ENCODE peak calls at places on chromosomes 13 and 19, in six cellular contexts. R is heart left ventricle, X is Peyer's patch, V is K562, W is right lobe of liver, Q is testis. U is an unnamed sample.
A peak's percentile ranks its signal among the peaks of the same experiment; 100 is the strongest.

GRCh38 chr13:111882351-111882750 is 184.6 kb upstream of the SOX1 start:
- DNase-seq in R (no peak), X (no peak), V (no peak), W (no peak), Q (no peak), U (no peak)

GRCh38 chr19:47703301-47703700 is 9.9 kb upstream of the EHD2 start:
- DNase-seq in R (no peak), X (no peak), V (no peak), W (no peak), Q (no peak), U (no peak)

GRCh38 chr13:25097426-25097825 is 1.5 kb downstream of the PABPC3 start:
- DNase-seq in R (no peak), X (no peak), V (no peak), W (no peak), Q (no peak), U (no peak)

GRCh38 chr13:41222259-41222852 is 28.0 kb upstream of the KBTBD7 start:
- DNase-seq in R (peak; percentile 36), X (peak; percentile 78), V (peak; percentile 57), W (no peak), Q (peak; percentile 77), U (no peak)

GRCh38 chr19:14796021-14796420 is 17.7 kb upstream of the ADGRE2 start:
- DNase-seq in R (no peak), X (no peak), V (no peak), W (no peak), Q (no peak), U (no peak)

GRCh38 chr19:46609511-46610412 is 8.6 kb downstream of the CALM3 start:
- DNase-seq in R (peak; percentile 16), X (peak; percentile 41), V (no peak), W (peak; percentile 43), Q (no peak), U (no peak)

GRCh38 chr19:23310729-23311211 is 60.6 kb upstream of the ZNF724 start:
- DNase-seq in R (no peak), X (no peak), V (no peak), W (no peak), Q (no peak), U (no peak)

GRCh38 chr13:23146811-23147245 is 34.0 kb upstream of the SGCG start:
- DNase-seq in R (no peak), X (no peak), V (no peak), W (no peak), Q (no peak), U (no peak)

GRCh38 chr13:80883545-80883944 is 542.6 kb upstream of the SPRY2 start:
- DNase-seq in R (no peak), X (no peak), V (no peak), W (no peak), Q (no peak), U (no peak)

GRCh38 chr13:30113983-30114491 is 193.3 kb downstream of the KATNAL1 start:
- DNase-seq in R (no peak), X (peak; percentile 50), V (peak; percentile 20), W (no peak), Q (peak; percentile 38), U (no peak)

GRCh38 chr13:41467546-41467945 is 10.2 kb downstream of the RGCC start:
- DNase-seq in R (no peak), X (no peak), V (no peak), W (no peak), Q (no peak), U (no peak)

GRCh38 chr19:51122112-51122981 is 2.4 kb upstream of the SIGLEC9 start:
- DNase-seq in R (no peak), X (no peak), V (no peak), W (peak; percentile 65), Q (peak; percentile 70), U (no peak)

GRCh38 chr13:40318366-40318765 is 348.1 kb downstream of the FOXO1 start:
- DNase-seq in R (peak; percentile 56), X (no peak), V (no peak), W (no peak), Q (peak; percentile 68), U (no peak)

GRCh38 chr13:51895906-51896888 is 34.4 kb downstream of the CCDC70 start:
- DNase-seq in R (peak; percentile 40), X (peak; percentile 71), V (peak; percentile 59), W (no peak), Q (peak; percentile 70), U (no peak)

GRCh38 chr13:94178625-94179244 is 300.7 kb downstream of the DCT start:
- DNase-seq in R (no peak), X (no peak), V (no peak), W (no peak), Q (no peak), U (no peak)

GRCh38 chr19:23698711-23699520 is 11.9 kb upstream of the ZNF675 start:
- DNase-seq in R (no peak), X (no peak), V (peak; percentile 26), W (no peak), Q (no peak), U (peak; percentile 61)

GRCh38 chr13:98782654-98783053 is 30.2 kb upstream of the SLC15A1 start:
- DNase-seq in R (no peak), X (peak; percentile 21), V (no peak), W (no peak), Q (no peak), U (no peak)

GRCh38 chr13:112116187-112116950 is 49.4 kb downstream of the SOX1 start:
- DNase-seq in R (no peak), X (no peak), V (no peak), W (no peak), Q (no peak), U (no peak)

GRCh38 chr19:8004001-8004400 is 1.4 kb downstream of the ELAVL1 start:
- DNase-seq in R (no peak), X (no peak), V (no peak), W (no peak), Q (no peak), U (no peak)

GRCh38 chr19:39845621-39846175 is 481 bp downstream of the FBL start:
- DNase-seq in R (no peak), X (no peak), V (peak; percentile 69), W (no peak), Q (no peak), U (no peak)

GRCh38 chr13:46134961-46135522 is 30.2 kb upstream of the CPB2 start:
- DNase-seq in R (no peak), X (no peak), V (no peak), W (no peak), Q (no peak), U (no peak)
- TF ChIP-seq POLR2A in R (no peak), X (no peak), V (no peak), W (no peak), Q (no peak), U (no peak)

GRCh38 chr19:11495481-11495880 is 10.2 kb downstream of the ZNF653 start:
- DNase-seq in R (no peak), X (no peak), V (no peak), W (no peak), Q (peak; percentile 86), U (no peak)

GRCh38 chr19:11496391-11497163 is 9.1 kb downstream of the ZNF653 start:
- DNase-seq in R (no peak), X (peak; percentile 83), V (peak; percentile 88), W (peak; percentile 66), Q (peak; percentile 61), U (no peak)

GRCh38 chr19:11499327-11499726 is 6.3 kb downstream of the ZNF653 start:
- DNase-seq in R (no peak), X (peak; percentile 44), V (no peak), W (no peak), Q (no peak), U (no peak)

GRCh38 chr19:11495885-11496284 is 9.8 kb downstream of the ZNF653 start:
- DNase-seq in R (no peak), X (no peak), V (no peak), W (no peak), Q (no peak), U (no peak)

DNA sequence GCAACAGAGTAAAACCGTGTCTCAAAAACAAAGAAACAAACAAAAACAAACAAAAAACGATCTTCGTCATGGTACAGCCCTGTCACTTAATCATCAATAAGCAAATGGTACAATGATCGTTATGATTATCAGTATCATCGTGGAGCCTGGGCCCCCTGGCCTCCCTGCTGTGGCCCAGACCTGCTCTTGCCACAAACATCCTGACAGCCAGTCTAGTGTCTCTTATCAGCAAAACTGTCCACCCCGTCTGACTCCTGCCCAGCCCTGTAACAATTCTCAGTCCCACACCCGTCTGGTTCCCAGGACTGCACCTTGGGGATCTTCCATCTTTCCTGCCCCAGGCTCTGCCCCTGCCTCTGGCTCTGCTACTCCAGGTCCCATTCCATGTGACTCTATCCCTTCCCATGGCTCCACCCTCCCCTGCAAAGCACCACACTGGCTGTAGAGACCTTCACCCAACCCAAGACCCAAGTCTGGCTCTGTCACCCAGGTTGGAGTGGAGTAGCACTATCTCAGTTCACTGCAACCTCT is 5.7 kb downstream of the ZNF653 start:
- DNase-seq in R (no peak), X (peak; percentile 29), V (peak; percentile 63), W (no peak), Q (no peak), U (no peak)
- H3K4me3 ChIP-seq in R (no peak overlapping the region), X (no peak overlapping the region), V (no peak overlapping the region), W (no peak overlapping the region), Q (no peak overlapping the region), U (no peak overlapping the region)

DNA sequence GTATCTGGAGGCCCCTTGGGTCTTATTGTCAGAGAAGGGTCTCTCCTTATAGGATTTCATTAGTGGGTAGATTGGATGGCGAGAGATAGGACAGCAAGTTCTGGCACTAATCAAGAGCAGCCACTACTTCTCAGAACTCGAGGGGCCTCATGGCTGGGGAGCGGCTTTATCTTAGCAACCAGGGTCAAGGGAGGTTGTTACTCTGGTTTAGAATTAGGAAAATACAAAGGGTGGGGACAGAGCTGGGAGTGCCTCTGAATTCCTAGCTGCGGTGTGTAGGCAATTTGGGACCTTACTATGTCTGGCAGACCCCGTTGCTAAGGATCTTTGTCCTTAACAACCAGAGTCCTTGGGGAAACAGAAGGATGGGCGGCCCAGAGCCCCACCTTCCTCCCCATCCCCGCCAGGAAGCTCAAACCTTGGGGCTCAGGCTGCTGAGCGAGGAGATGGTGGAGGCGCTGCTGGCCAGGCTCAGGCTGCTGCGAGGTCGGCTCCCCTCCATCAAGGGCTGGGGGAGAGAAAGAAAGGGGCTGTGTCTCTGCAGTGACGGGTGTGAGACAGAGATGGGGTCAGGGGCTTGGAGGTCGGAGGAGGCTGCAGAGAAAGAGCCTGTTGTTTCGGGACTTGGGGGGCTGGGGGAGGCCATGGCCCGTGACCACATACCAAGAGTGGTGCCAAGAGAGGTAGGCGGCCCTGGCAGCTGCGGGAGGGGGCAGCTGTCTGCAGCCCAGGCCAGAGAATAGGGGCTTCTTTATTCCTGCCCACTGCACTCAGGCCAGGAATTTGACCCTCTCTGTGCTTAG is 1.1 kb downstream of the PLEKHA4 start:
- DNase-seq in R (no peak), X (no peak), V (peak; percentile 73), W (no peak), Q (no peak), U (no peak)
- TF ChIP-seq POLR2A in R (no peak), X (no peak), V (no peak), W (no peak), Q (no peak), U (no peak)

GRCh38 chr13:33279898-33280549 is 5.5 kb downstream of the STARD13 start:
- DNase-seq in R (no peak), X (no peak), V (no peak), W (no peak), Q (no peak), U (no peak)

GRCh38 chr13:33277351-33277750 is 8.2 kb downstream of the STARD13 start:
- DNase-seq in R (no peak), X (no peak), V (no peak), W (no peak), Q (no peak), U (no peak)

GRCh38 chr13:33279414-33279813 is 6.1 kb downstream of the STARD13 start:
- DNase-seq in R (no peak), X (peak; percentile 50), V (no peak), W (peak; percentile 71), Q (no peak), U (no peak)

GRCh38 chr13:33277946-33278345 is 7.6 kb downstream of the STARD13 start:
- DNase-seq in R (no peak), X (no peak), V (no peak), W (no peak), Q (no peak), U (no peak)

GRCh38 chr13:33278923-33279322 is 6.6 kb downstream of the STARD13 start:
- DNase-seq in R (no peak), X (no peak), V (no peak), W (no peak), Q (no peak), U (no peak)
- H3K4me3 ChIP-seq in R (no peak overlapping the region), X (no peak overlapping the region), V (no peak overlapping the region), W (no peak overlapping the region), Q (no peak overlapping the region), U (no peak overlapping the region)